ENCODE peak calls at places on chromosomes 1 and 21, in four cellular contexts. One of them, this sample, is unnamed.

GRCh38 chr1:36298640-36299039 is 7.5 kb upstream of the SH3D21 start:
- DNase-seq in IMR-90: no peak
- DNase-seq in psoas muscle: no peak
- DNase-seq in fibroblast of lung: no peak
- DNase-seq in this sample: no peak

GRCh38 chr1:67818725-67819301 is 14.5 kb downstream of the GNG12 start:
- DNase-seq in IMR-90: no peak
- DNase-seq in fibroblast of lung: peak; percentile 48
- DNase-seq in psoas muscle: no peak
- DNase-seq in this sample: no peak

GRCh38 chr1:201573923-201574322 is 35.0 kb downstream of the NAV1 start:
- DNase-seq in psoas muscle: no peak
- DNase-seq in fibroblast of lung: no peak
- DNase-seq in IMR-90: no peak
- DNase-seq in this sample: no peak

GRCh38 chr1:212218911-212219310 is 66.3 kb upstream of the PPP2R5A start:
- DNase-seq in IMR-90: peak; percentile 89
- DNase-seq in psoas muscle: no peak
- DNase-seq in fibroblast of lung: peak; percentile 89
- DNase-seq in this sample: peak; percentile 54

GRCh38 chr1:81509619-81510018 is 291.1 kb upstream of the ADGRL2 start:
- DNase-seq in psoas muscle: no peak
- DNase-seq in fibroblast of lung: peak; percentile 4
- DNase-seq in IMR-90: no peak
- DNase-seq in this sample: no peak

GRCh38 chr1:64823691-64824476 is 79.0 kb downstream of the RAVER2 start:
- DNase-seq in psoas muscle: no peak
- DNase-seq in fibroblast of lung: peak; percentile 69
- DNase-seq in IMR-90: peak; percentile 81
- DNase-seq in this sample: peak; percentile 87

GRCh38 chr1:211517006-211517405 is 25.0 kb upstream of the RD3 start:
- DNase-seq in fibroblast of lung: no peak
- DNase-seq in IMR-90: no peak
- DNase-seq in psoas muscle: no peak
- DNase-seq in this sample: no peak

GRCh38 chr1:100187912-100188311 is 9.9 kb upstream of the LRRC39 start:
- DNase-seq in fibroblast of lung: peak; percentile 70
- DNase-seq in IMR-90: peak; percentile 26
- DNase-seq in psoas muscle: peak; percentile 68
- DNase-seq in this sample: peak; percentile 90

GRCh38 chr1:240190881-240191385 is 99.2 kb downstream of the FMN2 start:
- DNase-seq in IMR-90: peak; percentile 100
- DNase-seq in fibroblast of lung: peak; percentile 100
- DNase-seq in psoas muscle: no peak
- DNase-seq in this sample: peak; percentile 88

GRCh38 chr1:196701144-196701543 is 49.3 kb downstream of the CFH start:
- DNase-seq in IMR-90: no peak
- DNase-seq in fibroblast of lung: no peak
- DNase-seq in psoas muscle: no peak
- DNase-seq in this sample: no peak

GRCh38 chr1:25765152-25765909 is 34.7 kb upstream of the SELENON start:
- DNase-seq in IMR-90: no peak
- DNase-seq in fibroblast of lung: no peak
- DNase-seq in psoas muscle: no peak
- DNase-seq in this sample: no peak

DNA sequence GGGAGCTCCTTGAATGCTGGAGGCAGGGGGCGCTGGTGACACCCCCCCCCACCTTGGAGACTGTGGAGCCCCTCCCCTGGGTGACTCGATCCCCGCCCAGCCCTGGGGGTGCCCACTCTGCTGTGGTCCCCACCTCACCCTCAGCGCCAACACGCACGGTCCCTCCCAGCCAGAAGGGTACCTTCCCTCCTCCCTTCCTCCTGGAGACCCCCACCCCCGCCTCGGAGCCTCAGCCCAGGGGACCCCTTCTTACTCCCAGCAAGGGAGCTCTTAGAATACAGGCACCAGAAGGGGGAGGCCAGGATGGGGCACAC is 5.6 kb downstream of the PLEKHG5 start:
- DNase-seq in psoas muscle: no peak
- DNase-seq in IMR-90: no peak
- DNase-seq in fibroblast of lung: no peak
- DNase-seq in this sample: no peak
- H3K4me3 ChIP-seq in psoas muscle: peak overlapping the region; percentile 61
- H3K4me3 ChIP-seq in IMR-90: peak overlapping the region; percentile 30
- H3K4me3 ChIP-seq in fibroblast of lung: peak overlapping the region; percentile 32
- H3K4me3 ChIP-seq in this sample: peak overlapping the region; percentile 62

GRCh38 chr1:112308716-112309115 is 87.3 kb upstream of the CTTNBP2NL start:
- DNase-seq in IMR-90: no peak
- DNase-seq in fibroblast of lung: no peak
- DNase-seq in psoas muscle: no peak
- DNase-seq in this sample: no peak

GRCh38 chr1:112304612-112305011 is 91.4 kb upstream of the CTTNBP2NL start:
- DNase-seq in IMR-90: no peak
- DNase-seq in psoas muscle: no peak
- DNase-seq in fibroblast of lung: no peak
- DNase-seq in this sample: no peak

GRCh38 chr1:112304151-112304550 is 91.9 kb upstream of the CTTNBP2NL start:
- DNase-seq in fibroblast of lung: no peak
- DNase-seq in IMR-90: no peak
- DNase-seq in psoas muscle: no peak
- DNase-seq in this sample: no peak

GRCh38 chr1:112309499-112309898 is 86.5 kb upstream of the CTTNBP2NL start:
- DNase-seq in psoas muscle: no peak
- DNase-seq in fibroblast of lung: no peak
- DNase-seq in IMR-90: no peak
- DNase-seq in this sample: no peak

GRCh38 chr1:112307930-112308329 is 88.1 kb upstream of the CTTNBP2NL start:
- DNase-seq in psoas muscle: no peak
- DNase-seq in fibroblast of lung: no peak
- DNase-seq in IMR-90: no peak
- DNase-seq in this sample: no peak
- TF ChIP-seq CTCF in psoas muscle: no peak
- TF ChIP-seq CTCF in fibroblast of lung: no peak
- TF ChIP-seq CTCF in IMR-90: no peak
- TF ChIP-seq CTCF in this sample: no peak

GRCh38 chr1:109906839-109907180 is 3.8 kb upstream of the CSF1 start:
- DNase-seq in fibroblast of lung: no peak
- DNase-seq in psoas muscle: no peak
- DNase-seq in IMR-90: no peak
- DNase-seq in this sample: no peak
- H3K4me3 ChIP-seq in fibroblast of lung: no peak overlapping the region
- H3K4me3 ChIP-seq in psoas muscle: no peak overlapping the region
- H3K4me3 ChIP-seq in IMR-90: no peak overlapping the region
- H3K4me3 ChIP-seq in this sample: no peak overlapping the region

GRCh38 chr1:82920418-82921248 is 1078.3 kb downstream of the TTLL7 start:
- DNase-seq in IMR-90: no peak
- DNase-seq in psoas muscle: no peak
- DNase-seq in fibroblast of lung: peak; percentile 21
- DNase-seq in this sample: peak; percentile 29
- TF ChIP-seq CTCF in IMR-90: no peak
- TF ChIP-seq CTCF in psoas muscle: no peak
- TF ChIP-seq CTCF in fibroblast of lung: no peak
- TF ChIP-seq CTCF in this sample: no peak

DNA sequence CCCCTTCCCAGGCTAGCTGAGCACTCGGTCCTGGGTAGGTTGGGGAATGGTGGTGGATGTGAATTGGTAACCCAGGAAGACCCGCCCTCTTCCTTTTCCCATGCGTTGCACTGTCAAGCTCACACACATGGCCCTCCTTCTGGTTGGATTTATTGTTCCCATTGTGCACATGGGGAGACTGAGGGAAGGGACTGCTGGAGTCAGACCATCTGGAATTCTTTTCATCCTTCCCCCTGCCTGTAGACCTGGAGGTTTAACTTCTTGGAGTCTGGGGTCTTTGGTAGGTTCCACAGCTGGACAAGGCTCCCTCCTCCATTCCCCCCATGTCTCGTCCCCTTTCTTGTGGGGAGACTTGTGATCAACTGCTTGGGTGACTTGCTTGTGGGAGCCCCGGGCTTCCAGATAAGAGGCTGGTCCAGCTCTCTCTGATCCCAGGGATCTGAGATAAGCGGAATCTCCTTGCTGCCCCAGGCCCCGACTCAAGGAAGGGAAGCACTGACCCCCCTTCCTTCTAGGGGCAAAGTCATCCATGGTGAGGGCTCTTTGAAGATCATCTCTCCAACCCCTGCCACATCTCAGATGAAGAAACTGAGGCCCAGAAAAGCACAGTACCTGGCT is 55.7 kb upstream of the SYNC start:
- DNase-seq in fibroblast of lung: no peak
- DNase-seq in IMR-90: no peak
- DNase-seq in psoas muscle: no peak
- DNase-seq in this sample: no peak
- H3K4me3 ChIP-seq in fibroblast of lung: no peak overlapping the region
- H3K4me3 ChIP-seq in IMR-90: no peak overlapping the region
- H3K4me3 ChIP-seq in psoas muscle: no peak overlapping the region
- H3K4me3 ChIP-seq in this sample: no peak overlapping the region

GRCh38 chr1:24545673-24546072 is 10.2 kb upstream of the NCMAP start:
- DNase-seq in psoas muscle: no peak
- DNase-seq in IMR-90: no peak
- DNase-seq in fibroblast of lung: no peak
- DNase-seq in this sample: no peak

GRCh38 chr1:24540051-24540905 is 15.6 kb upstream of the NCMAP start:
- DNase-seq in psoas muscle: no peak
- DNase-seq in fibroblast of lung: no peak
- DNase-seq in IMR-90: no peak
- DNase-seq in this sample: no peak

GRCh38 chr1:24540906-24541710 is 14.8 kb upstream of the NCMAP start:
- DNase-seq in fibroblast of lung: peak; percentile 67
- DNase-seq in IMR-90: peak; percentile 78
- DNase-seq in psoas muscle: no peak
- DNase-seq in this sample: peak; percentile 65

GRCh38 chr1:24544239-24544638 is 11.6 kb upstream of the NCMAP start:
- DNase-seq in psoas muscle: no peak
- DNase-seq in IMR-90: no peak
- DNase-seq in fibroblast of lung: no peak
- DNase-seq in this sample: no peak

GRCh38 chr1:24541711-24542346 is 14.1 kb upstream of the NCMAP start:
- DNase-seq in psoas muscle: no peak
- DNase-seq in IMR-90: no peak
- DNase-seq in fibroblast of lung: no peak
- DNase-seq in this sample: no peak
- TF ChIP-seq CTCF in psoas muscle: peak; percentile 42
- TF ChIP-seq CTCF in IMR-90: peak; percentile 43
- TF ChIP-seq CTCF in fibroblast of lung: peak; percentile 34
- TF ChIP-seq CTCF in this sample: peak; percentile 42

GRCh38 chr21:24280591-24280990 is 1326.7 kb downstream of the MRPL39 start:
- DNase-seq in fibroblast of lung: no peak
- DNase-seq in psoas muscle: no peak
- DNase-seq in IMR-90: peak; percentile 79
- DNase-seq in this sample: peak; percentile 7

GRCh38 chr21:24272527-24272938 is 1334.7 kb downstream of the MRPL39 start:
- DNase-seq in IMR-90: no peak
- DNase-seq in psoas muscle: no peak
- DNase-seq in fibroblast of lung: no peak
- DNase-seq in this sample: no peak

GRCh38 chr21:24275613-24276012 is 1331.7 kb downstream of the MRPL39 start:
- DNase-seq in fibroblast of lung: no peak
- DNase-seq in psoas muscle: no peak
- DNase-seq in IMR-90: no peak
- DNase-seq in this sample: no peak
- H3K4me3 ChIP-seq in fibroblast of lung: no peak overlapping the region
- H3K4me3 ChIP-seq in psoas muscle: no peak overlapping the region
- H3K4me3 ChIP-seq in IMR-90: no peak overlapping the region
- H3K4me3 ChIP-seq in this sample: no peak overlapping the region

DNA sequence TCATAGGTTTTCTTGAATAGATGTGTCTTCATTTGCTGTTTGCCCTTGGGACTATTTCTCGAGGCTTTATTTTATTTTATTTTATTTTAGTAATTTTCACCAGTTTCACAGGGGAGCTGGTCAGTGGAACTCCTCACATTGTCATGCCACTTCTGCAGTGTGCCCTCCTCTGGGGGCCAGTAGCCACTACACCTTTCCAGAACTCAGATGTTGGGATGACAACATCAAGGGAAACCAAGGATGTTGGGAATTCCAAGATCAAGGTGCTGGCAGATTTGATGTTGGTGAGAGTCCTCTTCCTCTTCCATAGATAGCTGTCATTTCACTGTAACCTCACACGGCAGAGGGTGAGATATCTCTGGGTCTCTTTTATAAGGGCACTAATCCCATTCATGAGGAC is 35.5 kb downstream of the SLC26A9 start:
- DNase-seq in psoas muscle: no peak
- DNase-seq in fibroblast of lung: no peak
- DNase-seq in IMR-90: peak; percentile 49
- DNase-seq in this sample: peak; percentile 56
- TF ChIP-seq CTCF in psoas muscle: peak; percentile 59
- TF ChIP-seq CTCF in fibroblast of lung: peak; percentile 43
- TF ChIP-seq CTCF in IMR-90: peak; percentile 64
- TF ChIP-seq CTCF in this sample: peak; percentile 69

GRCh38 chr1:197771388-197771787 is 3.9 kb downstream of the DENND1B start:
- DNase-seq in psoas muscle: no peak
- DNase-seq in IMR-90: no peak
- DNase-seq in fibroblast of lung: no peak
- DNase-seq in this sample: no peak

GRCh38 chr1:197771904-197772561 is 3.2 kb downstream of the DENND1B start:
- DNase-seq in IMR-90: no peak
- DNase-seq in psoas muscle: no peak
- DNase-seq in fibroblast of lung: no peak
- DNase-seq in this sample: no peak

GRCh38 chr1:197770243-197770642 is 5.0 kb downstream of the DENND1B start:
- DNase-seq in IMR-90: no peak
- DNase-seq in fibroblast of lung: no peak
- DNase-seq in psoas muscle: no peak
- DNase-seq in this sample: no peak

GRCh38 chr1:197763769-197764168 is 11.5 kb downstream of the DENND1B start:
- DNase-seq in psoas muscle: no peak
- DNase-seq in fibroblast of lung: no peak
- DNase-seq in IMR-90: no peak
- DNase-seq in this sample: no peak

DNA sequence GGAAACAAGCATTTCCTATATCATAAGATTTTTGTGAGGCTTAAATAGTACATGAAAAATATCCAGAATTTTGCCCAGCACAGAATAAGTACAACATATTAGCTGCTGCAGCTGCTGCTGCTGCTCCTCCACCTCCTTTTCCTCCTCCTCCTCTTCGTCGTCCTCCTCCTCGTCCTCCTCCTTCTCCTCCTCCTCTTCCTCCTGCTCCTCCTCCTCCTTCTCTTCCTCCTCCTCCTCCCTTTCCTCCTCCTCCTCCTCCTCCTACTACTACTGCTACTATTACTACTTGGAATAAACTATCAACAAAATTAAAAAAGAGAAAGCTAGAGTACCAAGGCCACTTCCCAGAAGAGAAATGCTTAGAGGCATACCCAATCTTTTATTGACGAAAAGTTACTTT is 7.3 kb downstream of the DENND1B start:
- DNase-seq in psoas muscle: no peak
- DNase-seq in fibroblast of lung: no peak
- DNase-seq in IMR-90: no peak
- DNase-seq in this sample: no peak
- H3K4me3 ChIP-seq in psoas muscle: no peak overlapping the region
- H3K4me3 ChIP-seq in fibroblast of lung: no peak overlapping the region
- H3K4me3 ChIP-seq in IMR-90: no peak overlapping the region
- H3K4me3 ChIP-seq in this sample: no peak overlapping the region

This sample was measured in fibroblast of pulmonary artery.